ENCODE peak calls at places on chromosomes 1 and 21, in eight cellular contexts. I is fibroblast of gingiva; Z is CD8-positive, alpha-beta memory T cell; N is GM19239; D is naive thymus-derived CD8-positive, alpha-beta T cell; Y is coronary artery; G is fibroblast of pulmonary artery; M is AML-193. O is an unnamed sample.

GRCh38 chr1:202580604-202581003 is 129.7 kb downstream of the SYT2 start:
- DNase-seq in N (no peak), I (no peak), M (no peak), D (no peak), G (no peak), Z (no peak), Y (no peak), O (no peak)

GRCh38 chr1:7915826-7916225 is 24.8 kb downstream of the TNFRSF9 start:
- DNase-seq in M (no peak), Y (no peak), Z (peak), G (no peak), N (no peak), D (peak), I (no peak), O (no peak)

GRCh38 chr1:20184997-20185833 is 681 bp upstream of the UBXN10 start:
- DNase-seq in I (no peak), M (peak), Y (no peak), N (no peak), Z (peak), D (peak), G (no peak), O (peak)

GRCh38 chr1:229027622-229028182 is 243.2 kb upstream of the RAB4A start:
- DNase-seq in Z (no peak), Y (no peak), I (peak), M (peak), N (peak), G (peak), D (no peak), O (no peak)

GRCh38 chr1:175591083-175591743 is 152.2 kb downstream of the TNR start:
- DNase-seq in G (no peak), M (no peak), Z (no peak), D (no peak), I (no peak), N (no peak), Y (no peak), O (no peak)

GRCh38 chr21:32370971-32371766 is 21.6 kb downstream of the URB1 start:
- DNase-seq in Y (no peak), G (peak), Z (no peak), M (no peak), D (no peak), I (no peak), N (no peak), O (no peak)

GRCh38 chr21:40447016-40447415 is 399.9 kb downstream of the DSCAM start:
- DNase-seq in G (no peak), Z (no peak), I (no peak), Y (no peak), N (no peak), M (no peak), D (no peak), O (no peak)

GRCh38 chr1:1827456-1827855 is 49.2 kb upstream of the NADK start:
- DNase-seq in D (no peak), M (no peak), I (peak), N (no peak), Z (peak), Y (no peak), G (no peak), O (no peak)

GRCh38 chr1:104665300-104665699 is 915.6 kb downstream of the AMY1C start:
- DNase-seq in Y (no peak), N (no peak), D (no peak), M (no peak), I (no peak), G (no peak), Z (no peak), O (no peak)

GRCh38 chr1:156451486-156452184 is 48.9 kb downstream of the MEF2D start:
- DNase-seq in G (no peak), I (no peak), N (no peak), Z (no peak), D (no peak), Y (no peak), M (no peak), O (no peak)

GRCh38 chr1:99347041-99347684 is 82.9 kb downstream of the PLPPR4 start:
- DNase-seq in D (no peak), Z (no peak), G (no peak), N (no peak), M (no peak), I (no peak), Y (no peak), O (no peak)

GRCh38 chr21:25934771-25935224 is 200.0 kb downstream of the GABPA start:
- DNase-seq in N (no peak), Z (no peak), G (peak), I (peak), Y (peak), M (no peak), D (no peak), O (no peak)

GRCh38 chr1:25760871-25761270 is 39.1 kb upstream of the SELENON start:
- DNase-seq in M (no peak), I (no peak), N (no peak), D (no peak), Y (no peak), Z (no peak), G (no peak), O (no peak)

GRCh38 chr21:37565530-37566223 is 199.1 kb downstream of the DYRK1A start:
- DNase-seq in Y (no peak), G (no peak), D (no peak), M (peak), I (peak), N (no peak), Z (no peak), O (no peak)

GRCh38 chr1:58893257-58893869 is 109.5 kb upstream of the JUN start:
- DNase-seq in Y (no peak), G (peak), M (no peak), I (no peak), N (no peak), D (no peak), Z (no peak), O (no peak)

GRCh38 chr21:39666681-39667315 is 54.1 kb downstream of the B3GALT5 start:
- DNase-seq in Y (peak), G (no peak), Z (no peak), M (no peak), D (no peak), I (no peak), N (no peak), O (no peak)

GRCh38 chr1:53799141-53799540 is 39.0 kb downstream of the NDC1 start:
- DNase-seq in G (no peak), D (no peak), M (no peak), Y (no peak), Z (no peak), I (no peak), N (no peak), O (no peak)

GRCh38 chr1:11946647-11947046 is 12.1 kb downstream of the PLOD1 start:
- DNase-seq in G (peak), Z (no peak), I (no peak), Y (no peak), N (no peak), M (no peak), D (no peak), O (no peak)

GRCh38 chr1:79929356-79929755 is 922.8 kb upstream of the ADGRL4 start:
- DNase-seq in G (peak), Z (no peak), Y (no peak), M (no peak), N (no peak), D (no peak), I (no peak), O (no peak)

GRCh38 chr1:24957808-24958752 is 28.0 kb upstream of the RUNX3 start:
- DNase-seq in N (no peak), Z (no peak), Y (no peak), M (no peak), G (no peak), I (no peak), D (no peak), O (no peak)

GRCh38 chr1:221497051-221497450 is 244.8 kb downstream of the DUSP10 start:
- DNase-seq in I (no peak), D (no peak), Y (no peak), N (no peak), G (peak), M (no peak), Z (no peak), O (no peak)

GRCh38 chr1:25996966-25997758 is 701 bp downstream of the PAFAH2 start:
- DNase-seq in Z (no peak), D (no peak), I (peak), N (peak), G (peak), M (peak), Y (no peak), O (peak)

GRCh38 chr1:61997123-61997522 is 197.5 kb upstream of the L1TD1 start:
- DNase-seq in Y (no peak), N (no peak), I (no peak), M (no peak), Z (no peak), G (no peak), D (no peak), O (no peak)

GRCh38 chr1:201374376-201374775 is 3.1 kb downstream of the TNNT2 start:
- DNase-seq in Z (no peak), M (no peak), I (no peak), G (no peak), N (no peak), Y (no peak), D (no peak), O (no peak)

GRCh38 chr1:18144921-18145699 is 37.5 kb downstream of the IGSF21 start:
- DNase-seq in Y (no peak), D (no peak), I (no peak), M (no peak), N (no peak), G (no peak), Z (no peak), O (no peak)

GRCh38 chr1:231068772-231069171 is 28.7 kb upstream of the FAM89A start:
- DNase-seq in Y (no peak), I (no peak), N (no peak), Z (no peak), G (no peak), M (no peak), D (no peak), O (no peak)

GRCh38 chr1:113508364-113509164 is 118.2 kb downstream of the MAGI3 start:
- DNase-seq in I (no peak), Z (no peak), N (no peak), M (no peak), G (no peak), D (no peak), Y (no peak), O (no peak)

GRCh38 chr1:245124644-245125043 is 30.1 kb upstream of the KIF26B start:
- DNase-seq in Y (no peak), N (no peak), G (no peak), Z (no peak), I (no peak), M (no peak), D (no peak), O (no peak)

O was measured in GM13976.